ENCODE peak calls at places on chromosomes 4 and X, in nine cellular contexts. C is stimulated activated CD8-positive, alpha-beta memory T cell treated with anti-CD3 and anti-CD28 coated beads, Interleukin-4, amount 100 ng/mL, for 4 hours; T is GM19239; B is occipital lobe; Y is lower lobe of right lung; X is ascending aorta; Q is Right ventricle myocardium inferior; G is M059J; M is neural progenitor cell. W is an unnamed sample.

GRCh38 chr4:24736066-24736465 is 59.3 kb upstream of the SOD3 start:
- DNase-seq in C (no peak), T (no peak), B (no peak), Y (peak; percentile 52), X (no peak), Q (no peak), G (no peak), M (peak; percentile 34), W (no peak)

GRCh38 chrX:19040373-19040772 is 56.5 kb upstream of the PHKA2 start:
- DNase-seq in C (no peak), T (no peak), B (no peak), Y (no peak), X (no peak), Q (no peak), G (no peak), M (no peak), W (no peak)

GRCh38 chr4:3829954-3830773 is 64.0 kb downstream of the ADRA2C start:
- DNase-seq in C (no peak), T (no peak), B (no peak), Y (no peak), X (no peak), Q (peak; percentile 52), G (no peak), M (peak; percentile 91), W (no peak)

GRCh38 chrX:24493740-24494543 is 28.9 kb downstream of the PDK3 start:
- DNase-seq in C (no peak), T (no peak), B (no peak), Y (no peak), X (no peak), Q (no peak), G (no peak), M (no peak), W (no peak)

GRCh38 chr4:99275050-99275449 is 15.7 kb downstream of the ADH1A start:
- DNase-seq in C (no peak), T (no peak), B (no peak), Y (no peak), X (no peak), Q (no peak), G (no peak), M (no peak), W (no peak)

GRCh38 chr4:158211288-158211687 is 1.0 kb downstream of the TMEM144 start:
- DNase-seq in C (no peak), T (no peak), B (no peak), Y (no peak), X (no peak), Q (no peak), G (peak; percentile 4), M (no peak), W (no peak)

GRCh38 chrX:14673764-14674163 is 144.4 kb downstream of the GLRA2 start:
- DNase-seq in C (no peak), T (peak; percentile 20), B (no peak), Y (no peak), X (no peak), Q (no peak), G (peak; percentile 92), M (no peak), W (peak; percentile 55)

GRCh38 chrX:134622056-134622812 is 36.0 kb downstream of the PLAC1 start:
- DNase-seq in C (no peak), T (peak; percentile 23), B (no peak), Y (no peak), X (no peak), Q (no peak), G (peak; percentile 96), M (no peak), W (no peak)

GRCh38 chr4:132108784-132109183 is 1040.3 kb upstream of the PCDH10 start:
- DNase-seq in C (no peak), T (no peak), B (no peak), Y (no peak), X (no peak), Q (no peak), G (no peak), M (no peak), W (no peak)

GRCh38 chr4:158995963-158996362 is 106.9 kb upstream of the RAPGEF2 start:
- DNase-seq in C (no peak), T (no peak), B (no peak), Y (no peak), X (no peak), Q (no peak), G (no peak), M (no peak), W (no peak)

GRCh38 chr4:1795304-1796195 is 2.5 kb downstream of the FGFR3 start:
- DNase-seq in C (no peak), T (no peak), B (no peak), Y (no peak), X (no peak), Q (no peak), G (no peak), M (no peak), W (no peak)

GRCh38 chr4:57726154-57726553 is 616.0 kb upstream of the IGFBP7 start:
- DNase-seq in C (no peak), T (no peak), B (no peak), Y (no peak), X (no peak), Q (no peak), G (no peak), M (no peak), W (no peak)

GRCh38 chrX:19554786-19555185 is 39.5 kb upstream of the MAP3K15 start:
- DNase-seq in C (no peak), T (no peak), B (no peak), Y (no peak), X (no peak), Q (no peak), G (peak; percentile 91), M (no peak), W (no peak)

GRCh38 chrX:141989802-141990201 is 86.1 kb downstream of the MAGEC1 start:
- DNase-seq in C (no peak), T (no peak), B (no peak), Y (no peak), X (no peak), Q (no peak), G (peak; percentile 77), M (no peak), W (no peak)

GRCh38 chr4:40699648-40700047 is 50.1 kb upstream of the NSUN7 start:
- DNase-seq in C (no peak), T (no peak), B (no peak), Y (no peak), X (no peak), Q (no peak), G (peak; percentile 81), M (no peak), W (no peak)

W was measured in RWPE2.